ENCODE peak calls at places on chromosomes 4 and X, in five cellular contexts. X is NAMALWA; N is ELF-1; P is HCT116; F is stimulated activated CD8-positive, alpha-beta memory T cell treated with anti-CD3 and anti-CD28 coated beads, Interleukin-12 subunit alpha, Interleukin-12 subunit beta, amount 100 ng/mL, for 4 hours. E is an unnamed sample.

GRCh38 chrX:154751121-154751668 is 318 bp upstream of the GAB3 start:
- DNase-seq in P (no peak), X (peak; percentile 43), N (no peak), F (no peak), E (no peak)

GRCh38 chr4:88359558-88359957 is 19.1 kb upstream of the HERC6 start:
- DNase-seq in F (no peak), P (no peak), X (no peak), N (no peak), E (no peak)

GRCh38 chr4:6013564-6013963 is 4.7 kb downstream of the C4orf50 start:
- DNase-seq in X (no peak), P (no peak), F (no peak), N (no peak), E (no peak)

GRCh38 chrX:531611-531936 is 99.0 kb upstream of the SHOX start:
- DNase-seq in P (no peak), F (no peak), N (peak; percentile 45), X (no peak), E (no peak)

GRCh38 chr4:25792843-25793242 is 69.9 kb downstream of the SEL1L3 start:
- DNase-seq in N (no peak), X (no peak), P (no peak), F (no peak), E (no peak)

GRCh38 chr4:42732776-42733175 is 75.9 kb upstream of the ATP8A1 start:
- DNase-seq in F (no peak), X (no peak), P (no peak), N (no peak), E (peak; percentile 46)

GRCh38 chr4:76963136-76963477 is 13.6 kb downstream of the SEPTIN11 start:
- DNase-seq in P (no peak), N (no peak), X (no peak), F (no peak), E (no peak)

GRCh38 chrX:13398073-13398823 is 78.4 kb upstream of the ATXN3L start:
- DNase-seq in N (peak; percentile 88), P (peak; percentile 89), F (peak; percentile 6), X (no peak), E (no peak)

GRCh38 chr4:149279331-149279730 is 536.3 kb downstream of the IQCM start:
- DNase-seq in P (no peak), X (no peak), N (no peak), F (no peak), E (no peak)

GRCh38 chr4:157012781-157013180 is 41.2 kb upstream of the PDGFC start:
- DNase-seq in X (no peak), F (no peak), P (no peak), N (no peak), E (no peak)

GRCh38 chr4:34280131-34280530 is 1964.2 kb downstream of the ARAP2 start:
- DNase-seq in F (no peak), N (no peak), X (no peak), P (no peak), E (no peak)

GRCh38 chr4:38889143-38889542 is 21.5 kb downstream of the FAM114A1 start:
- DNase-seq in P (peak; percentile 83), F (no peak), X (no peak), N (no peak), E (peak; percentile 62)

GRCh38 chr4:119057417-119057816 is 78.2 kb upstream of the MYOZ2 start:
- DNase-seq in X (no peak), N (no peak), F (no peak), P (no peak), E (no peak)

GRCh38 chr4:1075809-1076524 is 37.4 kb downstream of the RNF212 start:
- DNase-seq in P (no peak), N (no peak), F (no peak), X (peak; percentile 9), E (no peak)

GRCh38 chr4:6207602-6208001 is 7.3 kb upstream of the JAKMIP1 start:
- DNase-seq in X (no peak), P (no peak), N (no peak), F (no peak), E (no peak)

GRCh38 chr4:122980860-122981259 is 58.5 kb upstream of the NUDT6 start:
- DNase-seq in X (no peak), N (no peak), P (no peak), F (no peak), E (no peak)

GRCh38 chr4:47741200-47741599 is 96.7 kb downstream of the CORIN start:
- DNase-seq in N (no peak), P (no peak), F (no peak), X (no peak), E (no peak)

GRCh38 chr4:3312362-3312761 is 19.5 kb downstream of the RGS12 start:
- DNase-seq in F (no peak), N (no peak), X (no peak), P (no peak), E (no peak)

GRCh38 chrX:44843318-44843702 is 511 bp upstream of the DUSP21 start:
- DNase-seq in F (no peak), N (no peak), P (no peak), X (no peak), E (no peak)

GRCh38 chrX:149505671-149506070 is 565 bp upstream of the IDS start:
- DNase-seq in N (no peak), X (no peak), P (no peak), F (no peak), E (no peak)

GRCh38 chr4:147730333-147730732 is 1.6 kb upstream of the ARHGAP10 start:
- DNase-seq in X (no peak), F (no peak), N (peak; percentile 55), P (no peak), E (no peak)

GRCh38 chr4:138348055-138348454 is 105.9 kb upstream of the SLC7A11 start:
- DNase-seq in P (peak; percentile 75), N (no peak), F (no peak), X (no peak), E (peak; percentile 41)

GRCh38 chrX:115268421-115268820 is 21.1 kb upstream of the LUZP4 start:
- DNase-seq in F (no peak), N (no peak), X (peak; percentile 37), P (peak; percentile 13), E (peak; percentile 35)

GRCh38 chrX:133434197-133434820 is 19.0 kb upstream of the GPC4 start:
- DNase-seq in X (peak; percentile 56), P (no peak), N (peak; percentile 59), F (no peak), E (no peak)

GRCh38 chr4:118948545-118949144 is 60.0 kb downstream of the SYNPO2 start:
- DNase-seq in F (no peak), X (no peak), N (no peak), P (no peak), E (no peak)

GRCh38 chr4:3054169-3054759 is 20.1 kb downstream of the HTT-AS start:
- DNase-seq in N (no peak), X (no peak), F (no peak), P (peak; percentile 4), E (no peak)

GRCh38 chrX:47581731-47582647 is at the start of gene TIMP1:
- DNase-seq in N (peak; percentile 95), P (peak; percentile 75), F (peak; percentile 69), X (no peak), E (peak; percentile 86)

GRCh38 chr4:184252136-184253071 is 34.7 kb upstream of the ENPP6 start:
- DNase-seq in F (no peak), X (no peak), N (no peak), P (no peak), E (no peak)